ENCODE peak calls at places on chromosomes 4 and X, in ten cellular contexts. T is HepG2; L is left lung; O is stimulated activated naive CD8-positive, alpha-beta T cell treated with anti-CD3 and anti-CD28 coated beads, Interleukin-15, Interleukin-2, amounts not matched to agents 100 U/mL and 50 U/mL, for 24 hours; U is natural killer cell; A is Right ventricle myocardium inferior; Z is left cardiac atrium; F is sciatic nerve; C is upper lobe of left lung; I is aorta. M is an unnamed sample.

GRCh38 chr4:68858039-68858438 is 42.2 kb downstream of the UGT2B10 start:
- ATAC-seq in T (no peak), L (no peak), O (no peak), U (no peak), A (no peak), Z (no peak), F (no peak), C (no peak), I (no peak), M (no peak)

GRCh38 chr4:154471924-154472323 is 19.7 kb downstream of the DCHS2 start:
- ATAC-seq in T (peak; percentile 90), L (no peak), O (no peak), U (no peak), A (no peak), Z (no peak), F (no peak), C (no peak), I (no peak), M (no peak)

GRCh38 chr4:169256101-169256612 is 14.6 kb downstream of the SH3RF1 start:
- ATAC-seq in T (no peak), L (no peak), O (no peak), U (no peak), A (no peak), Z (no peak), F (no peak), C (no peak), I (no peak), M (no peak)

GRCh38 chr4:77073106-77073858 is 2.5 kb downstream of the CCNI start:
- ATAC-seq in T (no peak), L (peak; percentile 13), O (no peak), U (no peak), A (no peak), Z (no peak), F (no peak), C (no peak), I (no peak), M (no peak)

GRCh38 chr4:168787801-168788200 is 222.3 kb downstream of the CBR4 start:
- ATAC-seq in T (no peak), L (peak; percentile 14), O (no peak), U (no peak), A (no peak), Z (no peak), F (no peak), C (no peak), I (no peak), M (no peak)

GRCh38 chr4:22515888-22516541 is at the start of gene ADGRA3:
- ATAC-seq in T (peak; percentile 79), L (peak; percentile 90), O (peak; percentile 63), U (peak; percentile 75), A (peak; percentile 92), Z (peak; percentile 94), F (peak; percentile 88), C (peak; percentile 92), I (peak; percentile 89), M (peak; percentile 53)

GRCh38 chrX:40065291-40066046 is 32.3 kb downstream of the BCOR start:
- ATAC-seq in T (no peak), L (no peak), O (peak; percentile 65), U (no peak), A (no peak), Z (no peak), F (no peak), C (no peak), I (no peak), M (no peak)

GRCh38 chr4:138062929-138063328 is 179.2 kb downstream of the SLC7A11 start:
- ATAC-seq in T (peak; percentile 82), L (no peak), O (no peak), U (no peak), A (no peak), Z (no peak), F (no peak), C (no peak), I (no peak), M (no peak)

GRCh38 chrX:46168254-46168653 is 377.0 kb downstream of the ZNF674 start:
- ATAC-seq in T (no peak), L (peak; percentile 26), O (no peak), U (no peak), A (no peak), Z (no peak), F (no peak), C (no peak), I (no peak), M (no peak)

GRCh38 chrX:45619290-45619689 is 418.6 kb upstream of the DIPK2B start:
- ATAC-seq in T (no peak), L (no peak), O (no peak), U (no peak), A (no peak), Z (no peak), F (no peak), C (no peak), I (no peak), M (no peak)

GRCh38 chrX:17560385-17560784 is 176.9 kb upstream of the SCML1 start:
- ATAC-seq in T (no peak), L (no peak), O (no peak), U (no peak), A (no peak), Z (no peak), F (no peak), C (no peak), I (no peak), M (no peak)

GRCh38 chr4:74311696-74312313 is 3.5 kb downstream of the EPGN start:
- ATAC-seq in T (peak; percentile 60), L (peak; percentile 76), O (no peak), U (no peak), A (no peak), Z (no peak), F (no peak), C (peak; percentile 66), I (no peak), M (no peak)

GRCh38 chrX:144648788-144649187 is 598.5 kb upstream of the SPANXN1 start:
- ATAC-seq in T (no peak), L (no peak), O (no peak), U (no peak), A (no peak), Z (no peak), F (no peak), C (no peak), I (no peak), M (no peak)

GRCh38 chr4:154485127-154485773 is 6.3 kb downstream of the DCHS2 start:
- ATAC-seq in T (no peak), L (no peak), O (no peak), U (no peak), A (no peak), Z (no peak), F (no peak), C (no peak), I (no peak), M (peak; percentile 85)

GRCh38 chr4:85084371-85085170 is 118.1 kb upstream of the WDFY3 start:
- ATAC-seq in T (peak; percentile 80), L (peak; percentile 84), O (no peak), U (no peak), A (no peak), Z (no peak), F (peak; percentile 59), C (peak; percentile 87), I (peak; percentile 72), M (no peak)

GRCh38 chr4:25790024-25790423 is 72.8 kb downstream of the SEL1L3 start:
- ATAC-seq in T (no peak), L (no peak), O (no peak), U (no peak), A (no peak), Z (no peak), F (no peak), C (no peak), I (no peak), M (no peak)

GRCh38 chrX:39767446-39767845 is 330.3 kb downstream of the BCOR start:
- ATAC-seq in T (no peak), L (no peak), O (no peak), U (no peak), A (no peak), Z (no peak), F (no peak), C (no peak), I (peak; percentile 53), M (no peak)

GRCh38 chrX:66002832-66003680 is 36.8 kb downstream of the VSIG4 start:
- ATAC-seq in T (no peak), L (no peak), O (no peak), U (no peak), A (no peak), Z (no peak), F (no peak), C (no peak), I (no peak), M (peak; percentile 72)

GRCh38 chr4:168119100-168119499 is 26.8 kb downstream of the ANXA10 start:
- ATAC-seq in T (no peak), L (no peak), O (no peak), U (no peak), A (no peak), Z (no peak), F (no peak), C (no peak), I (no peak), M (no peak)

GRCh38 chr4:74483226-74483911 is 38.4 kb downstream of the AREG start:
- ATAC-seq in T (no peak), L (no peak), O (no peak), U (no peak), A (no peak), Z (no peak), F (no peak), C (no peak), I (no peak), M (peak; percentile 50)

GRCh38 chr4:30776451-30776850 is 56.3 kb downstream of the PCDH7 start:
- ATAC-seq in T (no peak), L (no peak), O (no peak), U (no peak), A (no peak), Z (no peak), F (no peak), C (no peak), I (no peak), M (no peak)

GRCh38 chr4:158020734-158021346 is 152.0 kb downstream of the GASK1B start:
- ATAC-seq in T (no peak), L (peak; percentile 30), O (no peak), U (no peak), A (no peak), Z (no peak), F (no peak), C (peak; percentile 19), I (peak; percentile 60), M (no peak)

GRCh38 chr4:15901996-15902395 is 36.5 kb downstream of the FGFBP1 start:
- ATAC-seq in T (no peak), L (peak; percentile 14), O (no peak), U (peak; percentile 33), A (no peak), Z (no peak), F (no peak), C (no peak), I (no peak), M (no peak)

GRCh38 chr4:165867961-165868360 is 5.1 kb upstream of the TLL1 start:
- ATAC-seq in T (no peak), L (no peak), O (no peak), U (no peak), A (no peak), Z (no peak), F (no peak), C (no peak), I (no peak), M (no peak)

GRCh38 chr4:148800943-148801342 is 358.7 kb upstream of the NR3C2 start:
- ATAC-seq in T (no peak), L (no peak), O (no peak), U (no peak), A (no peak), Z (peak; percentile 67), F (peak; percentile 91), C (no peak), I (no peak), M (no peak)

GRCh38 chrX:115367956-115368355 is 78.4 kb downstream of the LUZP4 start:
- ATAC-seq in T (no peak), L (no peak), O (no peak), U (no peak), A (no peak), Z (no peak), F (peak; percentile 16), C (peak; percentile 52), I (no peak), M (no peak)

GRCh38 chr4:32140636-32141035 is 1420.5 kb downstream of the PCDH7 start:
- ATAC-seq in T (no peak), L (no peak), O (no peak), U (no peak), A (no peak), Z (no peak), F (no peak), C (peak; percentile 40), I (peak; percentile 41), M (no peak)

GRCh38 chr4:94758700-94759399 is 1.1 kb downstream of the BMPR1B start:
- ATAC-seq in T (peak; percentile 57), L (peak; percentile 23), O (no peak), U (no peak), A (peak; percentile 16), Z (peak; percentile 3), F (peak; percentile 37), C (peak; percentile 29), I (peak; percentile 17), M (peak; percentile 46)